ENCODE peak calls at places on chromosomes 13 and 19, in seven cellular contexts. One of them, this sample, is unnamed.

GRCh38 chr13:31930901-31931522 is 100.6 kb upstream of the FRY start:
- ATAC-seq in activated CD8-positive, alpha-beta memory T cell treated with anti-CD3 and anti-CD28 coated beads, Interleukin-2, amount 10 ng/mL, durations not matched to agents 7 days and 5 days: peak
- ATAC-seq in activated CD4-positive, CD25-positive, alpha-beta regulatory T cell treated with anti-CD3 and anti-CD28 coated beads, Interleukin-2, amount 50 U/mL, for 24 hours: peak
- ATAC-seq in T-cell: peak
- ATAC-seq in left lung: peak
- ATAC-seq in heart left ventricle: no peak
- ATAC-seq in A549: no peak
- ATAC-seq in this sample: no peak

GRCh38 chr13:103022328-103022727 is 43.9 kb downstream of the SLC10A2 start:
- ATAC-seq in activated CD8-positive, alpha-beta memory T cell treated with anti-CD3 and anti-CD28 coated beads, Interleukin-2, amount 10 ng/mL, durations not matched to agents 7 days and 5 days: no peak
- ATAC-seq in activated CD4-positive, CD25-positive, alpha-beta regulatory T cell treated with anti-CD3 and anti-CD28 coated beads, Interleukin-2, amount 50 U/mL, for 24 hours: no peak
- ATAC-seq in T-cell: no peak
- ATAC-seq in left lung: no peak
- ATAC-seq in heart left ventricle: no peak
- ATAC-seq in A549: no peak
- ATAC-seq in this sample: no peak

GRCh38 chr19:17264641-17264979 is at the start of gene USHBP1:
- ATAC-seq in activated CD8-positive, alpha-beta memory T cell treated with anti-CD3 and anti-CD28 coated beads, Interleukin-2, amount 10 ng/mL, durations not matched to agents 7 days and 5 days: no peak
- ATAC-seq in activated CD4-positive, CD25-positive, alpha-beta regulatory T cell treated with anti-CD3 and anti-CD28 coated beads, Interleukin-2, amount 50 U/mL, for 24 hours: no peak
- ATAC-seq in T-cell: no peak
- ATAC-seq in left lung: no peak
- ATAC-seq in heart left ventricle: peak
- ATAC-seq in A549: no peak
- ATAC-seq in this sample: no peak

GRCh38 chr13:41008349-41008980 is 10.7 kb downstream of the ELF1 start:
- ATAC-seq in activated CD8-positive, alpha-beta memory T cell treated with anti-CD3 and anti-CD28 coated beads, Interleukin-2, amount 10 ng/mL, durations not matched to agents 7 days and 5 days: peak
- ATAC-seq in activated CD4-positive, CD25-positive, alpha-beta regulatory T cell treated with anti-CD3 and anti-CD28 coated beads, Interleukin-2, amount 50 U/mL, for 24 hours: peak
- ATAC-seq in T-cell: no peak
- ATAC-seq in left lung: peak
- ATAC-seq in heart left ventricle: no peak
- ATAC-seq in A549: peak
- ATAC-seq in this sample: no peak

GRCh38 chr19:45812297-45812696 is 2.8 kb downstream of the RSPH6A start:
- ATAC-seq in activated CD8-positive, alpha-beta memory T cell treated with anti-CD3 and anti-CD28 coated beads, Interleukin-2, amount 10 ng/mL, durations not matched to agents 7 days and 5 days: no peak
- ATAC-seq in activated CD4-positive, CD25-positive, alpha-beta regulatory T cell treated with anti-CD3 and anti-CD28 coated beads, Interleukin-2, amount 50 U/mL, for 24 hours: no peak
- ATAC-seq in T-cell: no peak
- ATAC-seq in left lung: no peak
- ATAC-seq in heart left ventricle: no peak
- ATAC-seq in A549: no peak
- ATAC-seq in this sample: no peak

GRCh38 chr19:4103073-4103418 is 20.9 kb downstream of the MAP2K2 start:
- ATAC-seq in activated CD8-positive, alpha-beta memory T cell treated with anti-CD3 and anti-CD28 coated beads, Interleukin-2, amount 10 ng/mL, durations not matched to agents 7 days and 5 days: no peak
- ATAC-seq in activated CD4-positive, CD25-positive, alpha-beta regulatory T cell treated with anti-CD3 and anti-CD28 coated beads, Interleukin-2, amount 50 U/mL, for 24 hours: no peak
- ATAC-seq in T-cell: no peak
- ATAC-seq in left lung: no peak
- ATAC-seq in heart left ventricle: no peak
- ATAC-seq in A549: peak
- ATAC-seq in this sample: no peak

GRCh38 chr13:30752201-30752797 is 17.0 kb downstream of the ALOX5AP start:
- ATAC-seq in activated CD8-positive, alpha-beta memory T cell treated with anti-CD3 and anti-CD28 coated beads, Interleukin-2, amount 10 ng/mL, durations not matched to agents 7 days and 5 days: no peak
- ATAC-seq in activated CD4-positive, CD25-positive, alpha-beta regulatory T cell treated with anti-CD3 and anti-CD28 coated beads, Interleukin-2, amount 50 U/mL, for 24 hours: no peak
- ATAC-seq in T-cell: no peak
- ATAC-seq in left lung: peak
- ATAC-seq in heart left ventricle: peak
- ATAC-seq in A549: no peak
- ATAC-seq in this sample: peak

GRCh38 chr19:33797821-33798633 is 1.4 kb downstream of the KCTD15 start:
- ATAC-seq in activated CD8-positive, alpha-beta memory T cell treated with anti-CD3 and anti-CD28 coated beads, Interleukin-2, amount 10 ng/mL, durations not matched to agents 7 days and 5 days: no peak
- ATAC-seq in activated CD4-positive, CD25-positive, alpha-beta regulatory T cell treated with anti-CD3 and anti-CD28 coated beads, Interleukin-2, amount 50 U/mL, for 24 hours: no peak
- ATAC-seq in T-cell: no peak
- ATAC-seq in left lung: peak
- ATAC-seq in heart left ventricle: no peak
- ATAC-seq in A549: peak
- ATAC-seq in this sample: no peak

GRCh38 chr13:21322304-21322965 is 136.7 kb downstream of the ZDHHC20 start:
- ATAC-seq in activated CD8-positive, alpha-beta memory T cell treated with anti-CD3 and anti-CD28 coated beads, Interleukin-2, amount 10 ng/mL, durations not matched to agents 7 days and 5 days: no peak
- ATAC-seq in activated CD4-positive, CD25-positive, alpha-beta regulatory T cell treated with anti-CD3 and anti-CD28 coated beads, Interleukin-2, amount 50 U/mL, for 24 hours: no peak
- ATAC-seq in T-cell: no peak
- ATAC-seq in left lung: no peak
- ATAC-seq in heart left ventricle: no peak
- ATAC-seq in A549: no peak
- ATAC-seq in this sample: no peak

This sample was measured in SK-N-SH treated with all-trans-retinoic acid at 6 μM for 48 hours.